ENCODE peak calls at places on chromosomes 12 and 14, in seven cellular contexts. J, F, E, B, H, N and K are unnamed samples.

GRCh38 chr12:24795699-24796385 is 153.1 kb downstream of the BCAT1 start:
- DNase-seq in J (no peak), F (peak; percentile 7), E (no peak), B (no peak), H (no peak), N (no peak), K (no peak)

GRCh38 chr12:12755923-12756322 is 29.5 kb upstream of the APOLD1 start:
- DNase-seq in J (no peak), F (no peak), E (no peak), B (no peak), H (no peak), N (no peak), K (no peak)

GRCh38 chr14:36271939-36272907 is 48.2 kb downstream of the MBIP start:
- DNase-seq in J (no peak), F (peak; percentile 52), E (no peak), B (peak; percentile 5), H (no peak), N (no peak), K (peak; percentile 5)

GRCh38 chr12:109588461-109589239 is 15.1 kb downstream of the MVK start:
- DNase-seq in J (no peak), F (no peak), E (no peak), B (no peak), H (no peak), N (no peak), K (no peak)

GRCh38 chr12:57244306-57244696 is 6.7 kb downstream of the STAC3 start:
- DNase-seq in J (no peak), F (no peak), E (no peak), B (no peak), H (no peak), N (no peak), K (no peak)

GRCh38 chr14:67722293-67722692 is 20.6 kb downstream of the RDH12 start:
- DNase-seq in J (peak; percentile 32), F (peak; percentile 9), E (peak; percentile 67), B (peak; percentile 37), H (no peak), N (no peak), K (peak; percentile 47)

GRCh38 chr12:124363376-124363965 is 68.6 kb downstream of the RFLNA start:
- DNase-seq in J (no peak), F (no peak), E (no peak), B (no peak), H (no peak), N (no peak), K (no peak)

GRCh38 chr12:43210437-43211197 is 341.4 kb downstream of the ADAMTS20 start:
- DNase-seq in J (no peak), F (peak; percentile 48), E (no peak), B (peak; percentile 67), H (no peak), N (no peak), K (peak; percentile 3)

GRCh38 chr14:63174760-63175191 is 29.5 kb upstream of the RHOJ start:
- DNase-seq in J (no peak), F (peak; percentile 91), E (no peak), B (peak; percentile 76), H (peak; percentile 54), N (peak; percentile 32), K (peak; percentile 69)

GRCh38 chr12:131909596-131910219 is 15.3 kb downstream of the ULK1 start:
- DNase-seq in J (peak; percentile 12), F (no peak), E (peak; percentile 30), B (no peak), H (no peak), N (no peak), K (no peak)

GRCh38 chr12:109729837-109730200 is 16.2 kb downstream of the FAM222A start:
- DNase-seq in J (no peak), F (no peak), E (peak; percentile 15), B (no peak), H (no peak), N (no peak), K (no peak)

GRCh38 chr12:89384050-89384749 is 31.9 kb upstream of the DUSP6 start:
- DNase-seq in J (peak; percentile 27), F (peak; percentile 84), E (peak; percentile 24), B (peak; percentile 92), H (peak; percentile 92), N (peak; percentile 52), K (peak; percentile 98)

GRCh38 chr14:81268016-81268416 is 47.3 kb upstream of the GTF2A1 start:
- DNase-seq in J (no peak), F (peak; percentile 52), E (no peak), B (peak; percentile 1), H (no peak), N (peak; percentile 39), K (no peak)

GRCh38 chr12:31118347-31118830 is 44.7 kb downstream of the DDX11 start:
- DNase-seq in J (no peak), F (no peak), E (no peak), B (no peak), H (no peak), N (no peak), K (no peak)

GRCh38 chr12:131720921-131721320 is 10.0 kb downstream of the SFSWAP start:
- DNase-seq in J (no peak), F (peak; percentile 79), E (no peak), B (no peak), H (no peak), N (no peak), K (no peak)

GRCh38 chr14:33814010-33814409 is 136.9 kb downstream of the EGLN3 start:
- DNase-seq in J (no peak), F (peak; percentile 12), E (no peak), B (no peak), H (no peak), N (no peak), K (no peak)

GRCh38 chr12:40137252-40137651 is 31.4 kb upstream of the SLC2A13 start:
- DNase-seq in J (no peak), F (peak; percentile 66), E (no peak), B (peak; percentile 6), H (no peak), N (no peak), K (peak; percentile 6)
- H3K4me3 ChIP-seq in J (no peak overlapping the region), F (no peak overlapping the region), E (no peak overlapping the region), B (no peak overlapping the region), H (no peak overlapping the region), N (no peak overlapping the region), K (no peak overlapping the region)

DNA sequence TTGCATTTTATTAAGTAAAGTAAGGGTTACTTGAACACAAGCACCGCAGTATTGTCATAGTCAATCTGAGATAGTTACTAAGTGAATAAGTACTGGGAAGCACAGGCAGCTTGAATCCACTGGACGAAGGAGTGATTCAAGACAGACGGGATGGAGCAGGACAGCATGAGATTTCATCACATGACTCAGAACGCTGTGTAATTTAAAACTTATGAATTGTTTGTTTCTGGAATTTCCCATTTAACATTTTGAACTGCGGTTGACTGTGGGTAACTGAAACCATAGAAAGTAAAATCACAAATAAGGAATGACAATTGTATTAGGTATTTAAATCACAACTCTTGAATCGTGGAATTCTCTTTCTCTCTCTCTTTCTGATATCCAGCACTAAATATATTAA is 1630.4 kb upstream of the SEL1L start:
- DNase-seq in J (no peak), F (peak; percentile 4), E (no peak), B (peak; percentile 98), H (peak; percentile 68), N (peak; percentile 75), K (peak; percentile 73)
- TF ChIP-seq CTCF in J (no peak), F (no peak), E (no peak), B (no peak), H (no peak), N (no peak), K (no peak)

DNA sequence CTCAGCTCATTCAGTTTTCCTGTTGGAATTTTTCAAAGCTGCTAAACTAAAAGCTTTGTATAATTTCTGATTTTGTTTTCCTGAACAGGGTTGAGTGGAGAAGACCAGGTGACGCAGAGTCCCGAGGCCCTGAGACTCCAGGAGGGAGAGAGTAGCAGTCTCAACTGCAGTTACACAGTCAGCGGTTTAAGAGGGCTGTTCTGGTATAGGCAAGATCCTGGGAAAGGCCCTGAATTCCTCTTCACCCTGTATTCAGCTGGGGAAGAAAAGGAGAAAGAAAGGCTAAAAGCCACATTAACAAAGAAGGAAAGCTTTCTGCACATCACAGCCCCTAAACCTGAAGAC is 367.1 kb upstream of the OR4E1 start:
- DNase-seq in J (no peak), F (no peak), E (no peak), B (no peak), H (no peak), N (no peak), K (no peak)
- H3K4me3 ChIP-seq in J (no peak overlapping the region), F (no peak overlapping the region), E (no peak overlapping the region), B (no peak overlapping the region), H (no peak overlapping the region), N (no peak overlapping the region), K (no peak overlapping the region)

GRCh38 chr12:92094751-92095161 is 50.9 kb downstream of the BTG1 start:
- DNase-seq in J (no peak), F (no peak), E (no peak), B (peak; percentile 30), H (no peak), N (no peak), K (peak; percentile 15)
- TF ChIP-seq CTCF in J (no peak), F (no peak), E (no peak), B (peak; percentile 17), H (peak; percentile 19), N (no peak), K (peak; percentile 19)

GRCh38 chr14:23579311-23579630 is 681 bp upstream of the JPH4 start:
- DNase-seq in J (no peak), F (no peak), E (no peak), B (no peak), H (no peak), N (no peak), K (no peak)
- H3K4me3 ChIP-seq in J (no peak overlapping the region), F (no peak overlapping the region), E (no peak overlapping the region), B (no peak overlapping the region), H (no peak overlapping the region), N (no peak overlapping the region), K (no peak overlapping the region)

GRCh38 chr12:122947352-122947792 is 18.9 kb downstream of the ABCB9 start:
- DNase-seq in J (peak; percentile 42), F (no peak), E (no peak), B (no peak), H (no peak), N (no peak), K (no peak)
- TF ChIP-seq CTCF in J (peak; percentile 19), F (no peak), E (no peak), B (no peak), H (no peak), N (no peak), K (no peak)

GRCh38 chr14:21302013-21302857 is 22.4 kb downstream of the RPGRIP1 start:
- DNase-seq in J (no peak), F (no peak), E (no peak), B (no peak), H (no peak), N (no peak), K (no peak)

GRCh38 chr14:21299562-21300130 is 19.8 kb downstream of the RPGRIP1 start:
- DNase-seq in J (no peak), F (no peak), E (no peak), B (no peak), H (no peak), N (no peak), K (no peak)

GRCh38 chr14:21298358-21298757 is 18.5 kb downstream of the RPGRIP1 start:
- DNase-seq in J (no peak), F (no peak), E (no peak), B (no peak), H (no peak), N (no peak), K (no peak)

GRCh38 chr14:21300892-21301291 is 21.0 kb downstream of the RPGRIP1 start:
- DNase-seq in J (peak; percentile 13), F (no peak), E (no peak), B (no peak), H (no peak), N (no peak), K (no peak)
- H3K4me3 ChIP-seq in J (no peak overlapping the region), F (no peak overlapping the region), E (no peak overlapping the region), B (no peak overlapping the region), H (no peak overlapping the region), N (peak overlapping the region; percentile 22), K (no peak overlapping the region)